ENCODE peak calls at places on chromosomes 2 and 18, in ten cellular contexts. F is AG20443; A is stimulated activated CD8-positive, alpha-beta memory T cell treated with anti-CD3 and anti-CD28 coated beads, Interleukin-15, amount 100 ng/mL, for 24 hours; W is activated CD8-positive, alpha-beta memory T cell treated with anti-CD3 and anti-CD28 coated beads, Interleukin-2, amount 50 U/mL, for 48 hours; I is nephron progenitor cell; O is activated CD4-positive, alpha-beta T cell treated with anti-CD3 and anti-CD28 coated beads for 24 hours; E is BE2C; D is endodermal cell; N is NCI-H2029 treated with DMSO at 0.1 percent for 48 hours; B is activated B cell treated with CpG ODN at 0.5 μM for 24 hours. X is an unnamed sample.

GRCh38 chr2:111632661-111633060 is 251.3 kb downstream of the ANAPC1 start:
- DNase-seq in D (no peak), N (no peak), F (no peak), I (no peak), E (no peak), A (no peak), O (no peak), W (no peak), B (no peak), X (no peak)

GRCh38 chr2:159217661-159218060 is 68.8 kb downstream of the WDSUB1 start:
- DNase-seq in I (no peak), F (no peak), W (no peak), N (no peak), O (no peak), E (no peak), B (no peak), A (no peak), D (peak), X (no peak)

GRCh38 chr18:59344990-59345389 is 14.1 kb downstream of the LMAN1 start:
- DNase-seq in A (no peak), N (no peak), F (no peak), O (no peak), E (no peak), D (no peak), B (no peak), I (no peak), W (no peak), X (no peak)

GRCh38 chr2:12727641-12728040 is 10.9 kb downstream of the TRIB2 start:
- DNase-seq in W (no peak), O (no peak), B (no peak), N (no peak), I (no peak), F (no peak), A (no peak), E (no peak), D (no peak), X (no peak)

GRCh38 chr2:121151311-121152109 is 133.5 kb downstream of the TFCP2L1 start:
- DNase-seq in F (no peak), B (no peak), E (no peak), I (no peak), N (no peak), O (no peak), W (no peak), A (no peak), D (no peak), X (no peak)

GRCh38 chr2:234694244-234695013 is 197.5 kb upstream of the ARL4C start:
- DNase-seq in E (no peak), W (no peak), I (no peak), N (no peak), O (no peak), B (no peak), D (peak), A (no peak), F (peak), X (no peak)

GRCh38 chr2:167200025-167200424 is 311.7 kb downstream of the XIRP2 start:
- DNase-seq in D (no peak), O (no peak), I (no peak), W (no peak), F (no peak), B (no peak), E (no peak), N (no peak), A (no peak), X (no peak)

GRCh38 chr2:232779465-232779864 is 3.1 kb upstream of the KCNJ13 start:
- DNase-seq in E (no peak), D (no peak), A (no peak), W (no peak), O (no peak), F (no peak), B (no peak), I (no peak), N (no peak), X (no peak)

GRCh38 chr2:161020437-161020836 is 139.8 kb upstream of the TANK start:
- DNase-seq in E (no peak), A (no peak), N (no peak), D (no peak), I (no peak), B (no peak), O (no peak), W (no peak), F (no peak), X (no peak)

GRCh38 chr18:8800445-8800844 is 95.1 kb downstream of the MTCL1 start:
- DNase-seq in F (peak), A (no peak), N (no peak), D (peak), W (no peak), B (no peak), I (no peak), O (no peak), E (no peak), X (no peak)

GRCh38 chr18:63819780-63820179 is 44.6 kb downstream of the SERPINB7 start:
- DNase-seq in D (no peak), B (no peak), F (no peak), W (no peak), A (no peak), O (no peak), N (no peak), E (no peak), I (no peak), X (no peak)

GRCh38 chr2:188050716-188051115 is 241.0 kb upstream of the GULP1 start:
- DNase-seq in E (no peak), W (no peak), N (no peak), F (no peak), I (no peak), A (no peak), O (no peak), D (no peak), B (no peak), X (no peak)

GRCh38 chr2:237665713-237666143 is 38.3 kb downstream of the LRRFIP1 start:
- DNase-seq in N (no peak), W (no peak), E (no peak), D (peak), I (peak), F (no peak), A (no peak), O (no peak), B (no peak), X (peak)

GRCh38 chr2:10083692-10084566 is 3.7 kb upstream of the CYS1 start:
- DNase-seq in N (peak), I (no peak), F (no peak), D (no peak), W (no peak), O (no peak), A (no peak), B (no peak), E (no peak), X (peak)

GRCh38 chr2:107107351-107107750 is 221.4 kb upstream of the ST6GAL2 start:
- DNase-seq in D (no peak), N (no peak), B (no peak), W (no peak), F (no peak), E (no peak), A (no peak), O (no peak), I (no peak), X (no peak)

GRCh38 chr2:209095432-209095831 is 328.4 kb upstream of the MAP2 start:
- DNase-seq in W (no peak), B (no peak), A (no peak), N (no peak), E (no peak), O (no peak), D (no peak), I (no peak), F (no peak), X (no peak)

GRCh38 chr2:47277187-47277586 is 122.1 kb upstream of the STPG4 start:
- DNase-seq in I (no peak), O (no peak), E (no peak), A (no peak), N (no peak), B (no peak), F (no peak), W (no peak), D (no peak), X (no peak)

GRCh38 chr2:101745711-101746694 is 48.5 kb downstream of the MAP4K4 start:
- DNase-seq in B (no peak), O (no peak), A (no peak), I (no peak), F (peak), D (no peak), E (no peak), N (no peak), W (no peak), X (no peak)

GRCh38 chr2:177806025-177806424 is 266.6 kb downstream of the PDE11A start:
- DNase-seq in A (no peak), I (no peak), B (no peak), N (no peak), F (peak), O (no peak), W (no peak), D (no peak), E (no peak), X (no peak)

GRCh38 chr2:101327863-101328394 is 19.4 kb upstream of the RNF149 start:
- DNase-seq in B (no peak), O (no peak), I (no peak), W (no peak), E (no peak), D (peak), F (no peak), A (no peak), N (peak), X (peak)

GRCh38 chr18:23226930-23227728 is 91.8 kb downstream of the CABLES1 start:
- DNase-seq in F (peak), N (no peak), A (no peak), B (no peak), D (no peak), E (no peak), W (no peak), I (no peak), O (no peak), X (no peak)

GRCh38 chr2:128442891-128443302 is 124.2 kb upstream of the HS6ST1 start:
- DNase-seq in O (no peak), W (peak), I (no peak), F (no peak), A (no peak), E (no peak), B (no peak), D (peak), N (no peak), X (no peak)

GRCh38 chr2:73984922-73985317 is 210 bp downstream of the TET3 start:
- DNase-seq in A (no peak), N (no peak), D (peak), W (peak), I (peak), E (peak), O (no peak), F (peak), B (peak), X (peak)

GRCh38 chr2:236485519-236485918 is 84.1 kb upstream of the ACKR3 start:
- DNase-seq in O (no peak), N (no peak), F (no peak), E (no peak), A (no peak), B (no peak), D (no peak), W (no peak), I (no peak), X (no peak)

GRCh38 chr2:197170137-197170682 is 140.4 kb downstream of the ANKRD44 start:
- DNase-seq in F (peak), A (no peak), N (no peak), D (no peak), I (no peak), B (no peak), O (no peak), E (no peak), W (no peak), X (no peak)

GRCh38 chr2:223944704-223945531 is at the start of gene WDFY1:
- DNase-seq in I (peak), B (peak), F (peak), W (peak), O (peak), E (peak), N (peak), A (peak), D (peak), X (peak)

GRCh38 chr18:62987035-62987830 is 271.9 kb downstream of the PHLPP1 start:
- DNase-seq in W (no peak), E (no peak), I (no peak), A (no peak), D (no peak), N (no peak), F (no peak), B (no peak), O (no peak), X (no peak)

GRCh38 chr18:36724591-36725001 is 104.2 kb downstream of the TPGS2 start:
- DNase-seq in I (no peak), O (no peak), W (no peak), E (no peak), A (no peak), F (no peak), B (no peak), N (no peak), D (no peak), X (no peak)

GRCh38 chr2:225894240-225894980 is 494.9 kb downstream of the NYAP2 start:
- DNase-seq in F (peak), B (no peak), I (no peak), E (no peak), O (no peak), W (no peak), N (no peak), A (no peak), D (no peak), X (no peak)

GRCh38 chr2:72539145-72539552 is 286.7 kb downstream of the EXOC6B start:
- DNase-seq in O (no peak), N (no peak), A (no peak), B (no peak), I (no peak), D (no peak), W (no peak), E (no peak), F (peak), X (no peak)

X was measured in NCI-H1105 treated with DMSO at 0.1 percent for 48 hours.